ENCODE peak calls at places on chromosomes 7 and 10, in six cellular contexts. M, Y, K, A, R and G are unnamed samples.

GRCh38 chr7:46126901-46127300 is 205.8 kb upstream of the IGFBP3 start:
- DNase-seq in M (no peak), Y (no peak), K (no peak), A (no peak), R (no peak), G (no peak)

GRCh38 chr7:92833024-92833765 is 3.2 kb downstream of the CDK6 start:
- DNase-seq in M (peak), Y (peak), K (peak), A (peak), R (peak), G (peak)

GRCh38 chr7:141641876-141642275 is 60.1 kb downstream of the DENND11 start:
- DNase-seq in M (no peak), Y (no peak), K (no peak), A (no peak), R (no peak), G (no peak)

GRCh38 chr10:133096616-133097269 is 9.0 kb downstream of the ADGRA1 start:
- DNase-seq in M (no peak), Y (no peak), K (no peak), A (no peak), R (no peak), G (no peak)

GRCh38 chr7:131300572-131301466 is 26.9 kb upstream of the MKLN1 start:
- DNase-seq in M (no peak), Y (no peak), K (no peak), A (no peak), R (peak), G (no peak)

GRCh38 chr10:129853236-129853946 is 110.7 kb downstream of the EBF3 start:
- DNase-seq in M (no peak), Y (no peak), K (no peak), A (no peak), R (no peak), G (no peak)

GRCh38 chr10:126847666-126848065 is 57.6 kb upstream of the DOCK1 start:
- DNase-seq in M (no peak), Y (no peak), K (no peak), A (no peak), R (peak), G (no peak)

GRCh38 chr10:77405771-77406241 is 231.8 kb downstream of the KCNMA1 start:
- DNase-seq in M (peak), Y (peak), K (peak), A (peak), R (no peak), G (peak)

GRCh38 chr10:129863231-129863663 is 100.8 kb downstream of the EBF3 start:
- DNase-seq in M (no peak), Y (no peak), K (peak), A (no peak), R (no peak), G (no peak)

GRCh38 chr7:140631006-140631405 is 9.6 kb downstream of the DENND2A start:
- DNase-seq in M (no peak), Y (no peak), K (no peak), A (no peak), R (no peak), G (no peak)

GRCh38 chr7:148084138-148084537 is 506.4 kb upstream of the C7orf33 start:
- DNase-seq in M (no peak), Y (no peak), K (no peak), A (peak), R (no peak), G (peak)

GRCh38 chr7:135601182-135601581 is 43.5 kb downstream of the NUP205 start:
- DNase-seq in M (no peak), Y (no peak), K (no peak), A (no peak), R (no peak), G (no peak)

GRCh38 chr10:52423369-52423768 is 109.3 kb downstream of the DKK1 start:
- DNase-seq in M (no peak), Y (no peak), K (no peak), A (no peak), R (no peak), G (no peak)

GRCh38 chr7:112201421-112201820 is 4.8 kb downstream of the DOCK4 start:
- DNase-seq in M (peak), Y (no peak), K (no peak), A (no peak), R (no peak), G (no peak)

GRCh38 chr10:131641231-131641630 is 259.6 kb upstream of the PPP2R2D start:
- DNase-seq in M (no peak), Y (no peak), K (no peak), A (no peak), R (peak), G (peak)

GRCh38 chr10:48215148-48215982 is 59.1 kb downstream of the FRMPD2 start:
- DNase-seq in M (peak), Y (no peak), K (no peak), A (peak), R (peak), G (peak)

GRCh38 chr10:104197364-104197763 is 34.8 kb downstream of the CFAP43 start:
- DNase-seq in M (no peak), Y (no peak), K (no peak), A (no peak), R (no peak), G (no peak)

GRCh38 chr7:21617916-21618390 is 75.1 kb downstream of the DNAH11 start:
- DNase-seq in M (peak), Y (peak), K (peak), A (peak), R (no peak), G (no peak)

GRCh38 chr10:63707254-63707910 is 186.2 kb downstream of the REEP3 start:
- DNase-seq in M (peak), Y (no peak), K (no peak), A (peak), R (no peak), G (no peak)

GRCh38 chr7:68484731-68485130 is 1113.5 kb upstream of the AUTS2 start:
- DNase-seq in M (no peak), Y (no peak), K (no peak), A (no peak), R (no peak), G (no peak)

GRCh38 chr7:52018680-52019054 is 702.1 kb upstream of the COBL start:
- DNase-seq in M (no peak), Y (no peak), K (no peak), A (no peak), R (no peak), G (no peak)
- TF ChIP-seq CTCF in M (no peak), Y (no peak), K (no peak), A (no peak), R (no peak), G (no peak)

GRCh38 chr7:108503112-108504026 is 22.6 kb downstream of the PNPLA8 start:
- DNase-seq in M (no peak), Y (no peak), K (no peak), A (no peak), R (no peak), G (no peak)

GRCh38 chr7:108492742-108493141 is 33.2 kb downstream of the PNPLA8 start:
- DNase-seq in M (no peak), Y (no peak), K (no peak), A (no peak), R (no peak), G (no peak)

GRCh38 chr7:108499575-108499974 is 26.4 kb downstream of the PNPLA8 start:
- DNase-seq in M (no peak), Y (no peak), K (no peak), A (no peak), R (no peak), G (no peak)

GRCh38 chr7:108497082-108497725 is 28.7 kb downstream of the PNPLA8 start:
- DNase-seq in M (peak), Y (no peak), K (no peak), A (no peak), R (no peak), G (peak)

GRCh38 chr7:108498481-108498880 is 27.5 kb downstream of the PNPLA8 start:
- DNase-seq in M (no peak), Y (no peak), K (no peak), A (no peak), R (no peak), G (no peak)
- TF ChIP-seq CTCF in M (no peak), Y (no peak), K (no peak), A (no peak), R (no peak), G (no peak)

DNA sequence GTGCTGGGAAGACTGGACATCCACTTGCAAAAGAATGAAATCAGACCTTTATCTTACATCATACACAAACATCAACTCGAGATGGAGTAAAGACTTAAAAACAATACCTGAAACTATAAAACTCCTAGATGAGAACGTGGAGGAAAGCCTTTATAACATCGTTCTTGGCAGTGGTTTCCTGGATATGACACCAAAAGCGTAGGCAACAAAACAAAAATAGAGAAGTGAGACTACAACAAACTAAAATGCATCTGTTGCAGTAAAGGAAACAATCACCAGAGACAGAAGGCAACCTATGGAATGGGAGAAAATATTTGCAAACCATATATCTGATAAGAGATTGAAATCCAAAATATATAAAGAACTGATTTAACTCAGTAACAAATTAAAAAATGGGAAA is 33.3 kb downstream of the CC2D2B start:
- DNase-seq in M (no peak), Y (no peak), K (no peak), A (no peak), R (no peak), G (no peak)
- TF ChIP-seq CTCF in M (no peak), Y (no peak), K (no peak), A (no peak), R (no peak), G (no peak)

GRCh38 chr7:106959753-106960152 is 84.8 kb upstream of the PRKAR2B start:
- DNase-seq in M (no peak), Y (no peak), K (no peak), A (no peak), R (no peak), G (no peak)
- TF ChIP-seq CTCF in M (peak), Y (peak), K (no peak), A (no peak), R (no peak), G (no peak)

DNA sequence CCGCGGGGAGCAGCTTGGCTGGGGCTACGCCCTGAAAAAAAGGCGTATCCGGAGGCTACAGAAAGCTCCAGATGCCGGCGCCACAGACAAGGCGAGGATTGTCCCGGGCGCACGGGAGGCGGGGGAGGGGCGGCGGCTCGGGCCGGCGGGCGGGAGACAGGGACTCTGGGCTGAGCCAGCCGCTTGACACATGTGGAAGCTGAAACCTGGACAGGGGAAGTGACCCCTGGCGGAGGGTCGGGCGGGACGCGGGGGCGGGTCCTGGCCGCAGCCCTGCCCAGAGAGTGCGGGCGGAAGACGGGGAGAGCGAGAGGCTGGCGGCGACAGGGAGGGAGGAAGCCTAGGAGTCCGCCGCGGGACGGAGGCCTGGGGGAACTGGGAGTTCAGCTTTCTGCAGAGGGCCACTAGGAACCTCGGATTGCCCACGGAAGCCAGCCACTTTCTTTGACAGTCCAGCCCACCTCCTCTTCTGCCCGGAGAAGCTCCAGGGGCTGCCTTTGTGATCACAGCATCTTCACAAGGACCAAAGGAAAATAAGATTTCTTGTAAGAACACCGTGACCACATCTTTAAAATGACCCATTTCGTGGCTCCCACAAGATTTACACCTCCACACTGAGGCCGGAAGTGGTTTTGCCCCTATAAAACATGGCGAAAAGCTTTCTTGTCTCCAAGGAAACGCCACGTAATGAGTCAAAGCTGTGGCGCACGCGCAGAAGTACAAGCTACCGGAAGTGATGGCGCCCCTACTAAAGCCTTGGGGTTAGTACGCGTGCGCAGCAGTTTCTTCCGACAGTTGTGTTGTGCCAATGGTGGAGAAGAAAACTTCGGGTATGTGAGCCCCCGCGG is at the start of the genes PLOD3 and ZNHIT1:
- DNase-seq in M (peak), Y (peak), K (peak), A (peak), R (peak), G (peak)
- TF ChIP-seq CTCF in M (no peak), Y (peak), K (no peak), A (peak), R (no peak), G (no peak)

GRCh38 chr7:4709187-4709586 is 27.1 kb downstream of the FOXK1 start:
- DNase-seq in M (no peak), Y (no peak), K (no peak), A (no peak), R (no peak), G (no peak)
- TF ChIP-seq CTCF in M (no peak), Y (no peak), K (no peak), A (no peak), R (no peak), G (no peak)

GRCh38 chr7:122686360-122686878 is 12.5 kb downstream of the RNF133 start:
- DNase-seq in M (no peak), Y (no peak), K (no peak), A (no peak), R (no peak), G (no peak)

GRCh38 chr7:122691569-122692235 is 7.2 kb downstream of the RNF133 start:
- DNase-seq in M (no peak), Y (no peak), K (no peak), A (no peak), R (no peak), G (no peak)

GRCh38 chr7:122688385-122688998 is 10.4 kb downstream of the RNF133 start:
- DNase-seq in M (no peak), Y (no peak), K (no peak), A (no peak), R (no peak), G (no peak)

GRCh38 chr7:122692769-122693309 is 6.1 kb downstream of the RNF133 start:
- DNase-seq in M (no peak), Y (no peak), K (no peak), A (no peak), R (no peak), G (no peak)

DNA sequence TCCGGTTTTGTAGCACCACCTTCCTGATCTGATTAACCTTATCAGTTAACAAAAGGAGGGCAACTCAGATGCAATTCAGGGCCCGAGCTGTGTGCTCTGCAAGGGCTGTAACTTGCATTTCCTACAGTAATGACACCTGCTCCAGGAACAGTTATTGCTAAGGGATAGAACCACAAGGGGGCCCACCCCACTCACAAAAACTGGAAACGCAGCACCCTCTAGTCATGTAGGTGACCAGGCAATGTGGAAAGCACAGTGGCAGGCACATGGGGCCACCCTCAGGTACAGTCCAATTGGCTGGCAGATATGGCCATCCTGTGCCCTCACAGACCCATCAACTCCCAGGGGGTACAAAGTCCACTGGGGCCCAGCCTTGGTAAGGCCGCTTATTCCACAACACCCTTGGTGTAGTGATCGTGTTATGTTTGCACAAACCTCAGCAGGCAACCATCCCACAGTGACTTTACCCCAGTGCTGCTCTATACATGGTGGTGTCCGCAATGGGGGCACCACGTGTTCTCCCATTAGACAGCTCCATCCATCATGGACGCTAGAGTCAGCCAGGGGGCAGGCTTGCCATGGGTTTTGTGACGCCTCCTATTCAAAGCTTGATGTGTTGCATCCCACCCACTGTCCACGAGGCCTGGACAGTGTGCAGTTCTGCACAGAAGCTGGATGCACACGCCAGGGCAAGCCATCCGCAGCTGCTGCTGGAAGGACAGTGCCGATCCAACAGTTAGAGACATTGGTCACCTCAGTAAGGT is 9.4 kb downstream of the RNF133 start:
- DNase-seq in M (no peak), Y (no peak), K (no peak), A (no peak), R (no peak), G (no peak)
- TF ChIP-seq CTCF in M (no peak), Y (peak), K (no peak), A (no peak), R (no peak), G (no peak)

DNA sequence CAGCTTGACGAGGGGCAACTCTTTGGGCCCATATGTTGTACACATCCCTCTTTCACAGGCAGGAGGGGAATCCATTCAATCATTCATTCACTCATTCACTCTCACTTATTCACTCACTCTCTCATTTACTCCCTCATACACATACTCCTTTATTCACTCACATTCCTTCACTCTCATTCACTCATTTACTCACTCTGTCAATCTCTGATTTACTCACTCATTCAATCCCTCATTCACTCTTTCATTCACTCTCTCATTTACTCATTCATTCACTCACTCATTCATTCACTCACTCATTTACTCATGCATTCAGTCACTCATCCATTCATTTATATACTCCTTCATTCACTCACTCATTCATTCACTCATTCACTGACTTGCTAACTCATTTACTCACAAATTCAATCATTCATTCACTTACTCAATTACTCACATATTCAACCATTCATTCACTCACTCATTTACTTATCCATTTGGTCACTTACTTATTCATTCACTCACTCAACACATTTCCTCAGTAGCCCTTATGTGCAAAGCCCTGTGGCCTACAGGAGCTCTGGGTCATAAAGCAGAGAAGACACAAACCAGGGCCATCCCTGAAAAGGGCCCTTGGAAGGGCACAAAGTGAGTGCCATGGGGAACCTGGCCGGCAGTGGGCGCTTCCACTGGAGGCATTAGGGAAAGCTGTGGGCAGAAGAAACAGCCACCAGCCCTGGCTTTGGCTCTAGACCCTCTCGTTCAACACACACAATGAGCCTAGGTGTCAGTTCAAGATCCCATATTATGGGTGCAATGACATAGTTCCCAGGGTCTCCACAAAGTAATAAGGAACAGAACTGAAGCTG is 26.0 kb downstream of the HIP1 start:
- DNase-seq in M (no peak), Y (no peak), K (no peak), A (no peak), R (no peak), G (no peak)
- TF ChIP-seq CTCF in M (no peak), Y (no peak), K (no peak), A (no peak), R (no peak), G (no peak)

DNA sequence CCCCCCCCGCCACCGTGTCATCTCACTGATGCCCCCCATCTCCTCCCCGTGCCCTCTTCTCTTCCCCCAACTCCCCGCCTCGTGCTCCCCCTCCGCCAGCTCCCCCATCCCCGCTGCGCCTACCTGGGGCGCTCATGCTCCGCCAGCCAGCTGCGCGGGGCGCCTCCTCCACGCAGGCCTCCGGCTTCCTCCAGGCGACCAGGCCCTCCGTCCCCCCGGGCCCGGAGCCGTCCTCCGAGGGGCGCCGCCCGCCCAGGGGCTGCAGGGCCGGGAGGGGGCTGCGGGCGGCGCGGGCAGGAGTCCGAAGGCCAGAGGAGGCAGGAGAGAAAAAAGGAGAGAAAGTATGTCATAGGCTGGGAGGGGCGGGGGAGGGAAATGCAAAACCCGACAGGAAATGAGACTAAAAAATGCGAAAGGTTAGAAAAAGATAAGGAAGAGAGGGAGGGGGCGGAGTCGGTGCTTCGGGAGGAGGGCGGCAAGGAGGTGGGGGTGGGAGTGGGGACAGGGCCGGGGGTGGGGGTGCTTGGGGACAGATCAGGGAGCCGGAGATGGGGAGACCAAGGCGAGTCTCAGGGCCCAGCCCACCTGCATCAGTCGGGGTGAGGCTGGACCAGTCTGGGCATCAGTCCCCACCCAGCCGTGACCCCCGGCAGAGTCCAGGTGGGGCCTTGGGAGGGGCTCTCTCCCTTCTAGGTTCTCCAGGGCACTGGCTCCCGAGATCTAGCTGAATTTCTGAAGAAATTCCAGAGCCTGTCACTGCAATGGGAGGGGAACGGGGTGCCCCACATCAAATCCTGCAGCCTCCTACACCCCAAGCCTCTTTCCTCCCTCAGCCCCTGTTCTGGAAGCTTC is at the start of gene CARD11:
- DNase-seq in M (peak), Y (no peak), K (no peak), A (no peak), R (no peak), G (no peak)
- TF ChIP-seq CTCF in M (no peak), Y (no peak), K (no peak), A (no peak), R (no peak), G (no peak)